ENCODE peak calls at places on chromosomes 16 and 17, in seven cellular contexts. One of them, this sample, is unnamed.

GRCh38 chr17:38883592-38884526 is 14.0 kb downstream of the LASP1 start:
- DNase-seq in GM18507: no peak
- DNase-seq in sciatic nerve: no peak
- DNase-seq in WTC11: no peak
- DNase-seq in stimulated activated CD8-positive, alpha-beta memory T cell treated with anti-CD3 and anti-CD28 coated beads, Interleukin-15, amount 100 ng/mL, for 48 hours: no peak
- DNase-seq in RWPE1: no peak
- DNase-seq in heart left ventricle: no peak
- DNase-seq in this sample: no peak

GRCh38 chr16:22816475-22816874 is 2.5 kb downstream of the HS3ST2 start:
- DNase-seq in heart left ventricle: no peak
- DNase-seq in stimulated activated CD8-positive, alpha-beta memory T cell treated with anti-CD3 and anti-CD28 coated beads, Interleukin-15, amount 100 ng/mL, for 48 hours: no peak
- DNase-seq in sciatic nerve: no peak
- DNase-seq in WTC11: no peak
- DNase-seq in GM18507: no peak
- DNase-seq in RWPE1: peak; percentile 49
- DNase-seq in this sample: no peak

GRCh38 chr16:21260870-21261791 is 17.0 kb downstream of the CRYM start:
- DNase-seq in stimulated activated CD8-positive, alpha-beta memory T cell treated with anti-CD3 and anti-CD28 coated beads, Interleukin-15, amount 100 ng/mL, for 48 hours: no peak
- DNase-seq in RWPE1: peak; percentile 91
- DNase-seq in sciatic nerve: no peak
- DNase-seq in heart left ventricle: peak; percentile 73
- DNase-seq in GM18507: no peak
- DNase-seq in WTC11: no peak
- DNase-seq in this sample: no peak

GRCh38 chr17:17141860-17142552 is 64.1 kb downstream of the PLD6 start:
- DNase-seq in WTC11: peak; percentile 77
- DNase-seq in sciatic nerve: peak; percentile 76
- DNase-seq in GM18507: peak; percentile 30
- DNase-seq in stimulated activated CD8-positive, alpha-beta memory T cell treated with anti-CD3 and anti-CD28 coated beads, Interleukin-15, amount 100 ng/mL, for 48 hours: no peak
- DNase-seq in RWPE1: no peak
- DNase-seq in heart left ventricle: no peak
- DNase-seq in this sample: no peak

GRCh38 chr17:37212184-37212583 is 163.6 kb upstream of the C17orf78 start:
- DNase-seq in stimulated activated CD8-positive, alpha-beta memory T cell treated with anti-CD3 and anti-CD28 coated beads, Interleukin-15, amount 100 ng/mL, for 48 hours: no peak
- DNase-seq in WTC11: no peak
- DNase-seq in RWPE1: no peak
- DNase-seq in GM18507: no peak
- DNase-seq in sciatic nerve: no peak
- DNase-seq in heart left ventricle: no peak
- DNase-seq in this sample: no peak

GRCh38 chr16:84511180-84511800 is 6.8 kb upstream of the MEAK7 start:
- DNase-seq in stimulated activated CD8-positive, alpha-beta memory T cell treated with anti-CD3 and anti-CD28 coated beads, Interleukin-15, amount 100 ng/mL, for 48 hours: peak; percentile 63
- DNase-seq in RWPE1: peak; percentile 79
- DNase-seq in WTC11: peak; percentile 83
- DNase-seq in sciatic nerve: peak; percentile 93
- DNase-seq in heart left ventricle: peak; percentile 74
- DNase-seq in GM18507: no peak
- DNase-seq in this sample: peak; percentile 94

GRCh38 chr17:4444782-4445473 is 11.2 kb downstream of the SPNS3 start:
- DNase-seq in stimulated activated CD8-positive, alpha-beta memory T cell treated with anti-CD3 and anti-CD28 coated beads, Interleukin-15, amount 100 ng/mL, for 48 hours: no peak
- DNase-seq in GM18507: no peak
- DNase-seq in WTC11: no peak
- DNase-seq in RWPE1: no peak
- DNase-seq in heart left ventricle: peak; percentile 88
- DNase-seq in sciatic nerve: no peak
- DNase-seq in this sample: no peak

GRCh38 chr17:1371893-1372590 is 28.0 kb downstream of the YWHAE start:
- DNase-seq in sciatic nerve: no peak
- DNase-seq in stimulated activated CD8-positive, alpha-beta memory T cell treated with anti-CD3 and anti-CD28 coated beads, Interleukin-15, amount 100 ng/mL, for 48 hours: no peak
- DNase-seq in RWPE1: no peak
- DNase-seq in GM18507: no peak
- DNase-seq in WTC11: no peak
- DNase-seq in heart left ventricle: no peak
- DNase-seq in this sample: no peak

GRCh38 chr17:1606352-1606985 is 22.2 kb downstream of the SLC43A2 start:
- DNase-seq in sciatic nerve: no peak
- DNase-seq in WTC11: no peak
- DNase-seq in stimulated activated CD8-positive, alpha-beta memory T cell treated with anti-CD3 and anti-CD28 coated beads, Interleukin-15, amount 100 ng/mL, for 48 hours: peak; percentile 30
- DNase-seq in GM18507: no peak
- DNase-seq in RWPE1: no peak
- DNase-seq in heart left ventricle: no peak
- DNase-seq in this sample: no peak

GRCh38 chr16:84729716-84730320 is 30.0 kb downstream of the USP10 start:
- DNase-seq in WTC11: no peak
- DNase-seq in GM18507: no peak
- DNase-seq in stimulated activated CD8-positive, alpha-beta memory T cell treated with anti-CD3 and anti-CD28 coated beads, Interleukin-15, amount 100 ng/mL, for 48 hours: no peak
- DNase-seq in RWPE1: no peak
- DNase-seq in sciatic nerve: no peak
- DNase-seq in heart left ventricle: no peak
- DNase-seq in this sample: no peak

GRCh38 chr17:4394208-4395110 is 28.0 kb upstream of the UBE2G1 start:
- DNase-seq in sciatic nerve: no peak
- DNase-seq in heart left ventricle: no peak
- DNase-seq in WTC11: no peak
- DNase-seq in RWPE1: peak; percentile 71
- DNase-seq in GM18507: no peak
- DNase-seq in stimulated activated CD8-positive, alpha-beta memory T cell treated with anti-CD3 and anti-CD28 coated beads, Interleukin-15, amount 100 ng/mL, for 48 hours: no peak
- DNase-seq in this sample: no peak

GRCh38 chr16:30948956-30949654 is at the start of gene ORAI3:
- DNase-seq in sciatic nerve: peak; percentile 90
- DNase-seq in heart left ventricle: peak; percentile 86
- DNase-seq in WTC11: peak; percentile 69
- DNase-seq in stimulated activated CD8-positive, alpha-beta memory T cell treated with anti-CD3 and anti-CD28 coated beads, Interleukin-15, amount 100 ng/mL, for 48 hours: no peak
- DNase-seq in RWPE1: peak; percentile 48
- DNase-seq in GM18507: peak; percentile 59
- DNase-seq in this sample: no peak

GRCh38 chr17:18041776-18042175 is 2.6 kb downstream of the GID4 start:
- DNase-seq in WTC11: no peak
- DNase-seq in GM18507: no peak
- DNase-seq in heart left ventricle: no peak
- DNase-seq in RWPE1: peak; percentile 30
- DNase-seq in sciatic nerve: no peak
- DNase-seq in stimulated activated CD8-positive, alpha-beta memory T cell treated with anti-CD3 and anti-CD28 coated beads, Interleukin-15, amount 100 ng/mL, for 48 hours: no peak
- DNase-seq in this sample: no peak

GRCh38 chr16:25896412-25896811 is 204.7 kb downstream of the HS3ST4 start:
- DNase-seq in GM18507: no peak
- DNase-seq in RWPE1: no peak
- DNase-seq in sciatic nerve: no peak
- DNase-seq in stimulated activated CD8-positive, alpha-beta memory T cell treated with anti-CD3 and anti-CD28 coated beads, Interleukin-15, amount 100 ng/mL, for 48 hours: no peak
- DNase-seq in heart left ventricle: no peak
- DNase-seq in WTC11: no peak
- DNase-seq in this sample: no peak

GRCh38 chr17:16997514-16998429 is 25.9 kb upstream of the TNFRSF13B start:
- DNase-seq in WTC11: no peak
- DNase-seq in GM18507: no peak
- DNase-seq in heart left ventricle: no peak
- DNase-seq in RWPE1: no peak
- DNase-seq in stimulated activated CD8-positive, alpha-beta memory T cell treated with anti-CD3 and anti-CD28 coated beads, Interleukin-15, amount 100 ng/mL, for 48 hours: no peak
- DNase-seq in sciatic nerve: no peak
- DNase-seq in this sample: no peak

GRCh38 chr17:42553161-42553818 is 567 bp downstream of the HSD17B1 start:
- DNase-seq in WTC11: peak; percentile 58
- DNase-seq in stimulated activated CD8-positive, alpha-beta memory T cell treated with anti-CD3 and anti-CD28 coated beads, Interleukin-15, amount 100 ng/mL, for 48 hours: no peak
- DNase-seq in RWPE1: no peak
- DNase-seq in GM18507: no peak
- DNase-seq in sciatic nerve: no peak
- DNase-seq in heart left ventricle: no peak
- DNase-seq in this sample: no peak

GRCh38 chr17:50259484-50260324 is 14.6 kb upstream of the TMEM92 start:
- DNase-seq in heart left ventricle: no peak
- DNase-seq in RWPE1: no peak
- DNase-seq in sciatic nerve: peak; percentile 68
- DNase-seq in stimulated activated CD8-positive, alpha-beta memory T cell treated with anti-CD3 and anti-CD28 coated beads, Interleukin-15, amount 100 ng/mL, for 48 hours: no peak
- DNase-seq in WTC11: no peak
- DNase-seq in GM18507: no peak
- DNase-seq in this sample: peak; percentile 71

GRCh38 chr16:49810769-49811315 is 45.1 kb downstream of the ZNF423 start:
- DNase-seq in GM18507: no peak
- DNase-seq in RWPE1: no peak
- DNase-seq in stimulated activated CD8-positive, alpha-beta memory T cell treated with anti-CD3 and anti-CD28 coated beads, Interleukin-15, amount 100 ng/mL, for 48 hours: no peak
- DNase-seq in heart left ventricle: no peak
- DNase-seq in sciatic nerve: no peak
- DNase-seq in WTC11: no peak
- DNase-seq in this sample: no peak

GRCh38 chr17:67602439-67602838 is 115.3 kb upstream of the NOL11 start:
- DNase-seq in sciatic nerve: no peak
- DNase-seq in heart left ventricle: no peak
- DNase-seq in RWPE1: no peak
- DNase-seq in WTC11: no peak
- DNase-seq in GM18507: no peak
- DNase-seq in stimulated activated CD8-positive, alpha-beta memory T cell treated with anti-CD3 and anti-CD28 coated beads, Interleukin-15, amount 100 ng/mL, for 48 hours: no peak
- DNase-seq in this sample: peak; percentile 8

GRCh38 chr17:45307290-45308015 is 9.4 kb downstream of the MAP3K14 start:
- DNase-seq in WTC11: no peak
- DNase-seq in stimulated activated CD8-positive, alpha-beta memory T cell treated with anti-CD3 and anti-CD28 coated beads, Interleukin-15, amount 100 ng/mL, for 48 hours: peak; percentile 59
- DNase-seq in RWPE1: peak; percentile 68
- DNase-seq in heart left ventricle: no peak
- DNase-seq in GM18507: no peak
- DNase-seq in sciatic nerve: no peak
- DNase-seq in this sample: no peak

GRCh38 chr16:14405611-14406537 is 224.2 kb downstream of the PARN start:
- DNase-seq in stimulated activated CD8-positive, alpha-beta memory T cell treated with anti-CD3 and anti-CD28 coated beads, Interleukin-15, amount 100 ng/mL, for 48 hours: peak; percentile 11
- DNase-seq in sciatic nerve: no peak
- DNase-seq in heart left ventricle: no peak
- DNase-seq in GM18507: peak; percentile 36
- DNase-seq in RWPE1: peak; percentile 40
- DNase-seq in WTC11: peak; percentile 96
- DNase-seq in this sample: no peak

GRCh38 chr17:45261577-45262515 is at the start of gene SPATA32:
- DNase-seq in sciatic nerve: peak; percentile 74
- DNase-seq in stimulated activated CD8-positive, alpha-beta memory T cell treated with anti-CD3 and anti-CD28 coated beads, Interleukin-15, amount 100 ng/mL, for 48 hours: peak; percentile 64
- DNase-seq in RWPE1: no peak
- DNase-seq in heart left ventricle: peak; percentile 70
- DNase-seq in GM18507: peak; percentile 46
- DNase-seq in WTC11: peak; percentile 73
- DNase-seq in this sample: no peak

GRCh38 chr16:74225278-74225677 is 71.3 kb upstream of the PSMD7 start:
- DNase-seq in stimulated activated CD8-positive, alpha-beta memory T cell treated with anti-CD3 and anti-CD28 coated beads, Interleukin-15, amount 100 ng/mL, for 48 hours: no peak
- DNase-seq in WTC11: no peak
- DNase-seq in RWPE1: no peak
- DNase-seq in sciatic nerve: no peak
- DNase-seq in GM18507: no peak
- DNase-seq in heart left ventricle: no peak
- DNase-seq in this sample: no peak

GRCh38 chr17:72270530-72270929 is 149.7 kb downstream of the SOX9 start:
- DNase-seq in stimulated activated CD8-positive, alpha-beta memory T cell treated with anti-CD3 and anti-CD28 coated beads, Interleukin-15, amount 100 ng/mL, for 48 hours: no peak
- DNase-seq in heart left ventricle: no peak
- DNase-seq in sciatic nerve: peak; percentile 90
- DNase-seq in WTC11: no peak
- DNase-seq in RWPE1: no peak
- DNase-seq in GM18507: no peak
- DNase-seq in this sample: no peak

GRCh38 chr16:66549284-66550131 is at the start of gene TK2:
- DNase-seq in sciatic nerve: peak; percentile 81
- DNase-seq in GM18507: no peak
- DNase-seq in stimulated activated CD8-positive, alpha-beta memory T cell treated with anti-CD3 and anti-CD28 coated beads, Interleukin-15, amount 100 ng/mL, for 48 hours: peak; percentile 73
- DNase-seq in heart left ventricle: peak; percentile 79
- DNase-seq in RWPE1: peak; percentile 65
- DNase-seq in WTC11: peak; percentile 72
- DNase-seq in this sample: no peak

GRCh38 chr17:49901460-49902331 is 53.8 kb upstream of the TAC4 start:
- DNase-seq in sciatic nerve: no peak
- DNase-seq in WTC11: no peak
- DNase-seq in heart left ventricle: no peak
- DNase-seq in GM18507: no peak
- DNase-seq in RWPE1: peak; percentile 65
- DNase-seq in stimulated activated CD8-positive, alpha-beta memory T cell treated with anti-CD3 and anti-CD28 coated beads, Interleukin-15, amount 100 ng/mL, for 48 hours: no peak
- DNase-seq in this sample: no peak

GRCh38 chr17:62562656-62563055 is 64.8 kb upstream of the MRC2 start:
- DNase-seq in WTC11: no peak
- DNase-seq in sciatic nerve: no peak
- DNase-seq in stimulated activated CD8-positive, alpha-beta memory T cell treated with anti-CD3 and anti-CD28 coated beads, Interleukin-15, amount 100 ng/mL, for 48 hours: no peak
- DNase-seq in RWPE1: no peak
- DNase-seq in heart left ventricle: no peak
- DNase-seq in GM18507: no peak
- DNase-seq in this sample: no peak

GRCh38 chr17:31095239-31096105 is 695 bp downstream of the NF1 start:
- DNase-seq in sciatic nerve: peak; percentile 79
- DNase-seq in WTC11: peak; percentile 80
- DNase-seq in heart left ventricle: peak; percentile 51
- DNase-seq in RWPE1: peak; percentile 39
- DNase-seq in GM18507: peak; percentile 15
- DNase-seq in stimulated activated CD8-positive, alpha-beta memory T cell treated with anti-CD3 and anti-CD28 coated beads, Interleukin-15, amount 100 ng/mL, for 48 hours: no peak
- DNase-seq in this sample: no peak

GRCh38 chr16:57256601-57257395 is 11.7 kb downstream of the ARL2BP start:
- DNase-seq in stimulated activated CD8-positive, alpha-beta memory T cell treated with anti-CD3 and anti-CD28 coated beads, Interleukin-15, amount 100 ng/mL, for 48 hours: no peak
- DNase-seq in GM18507: no peak
- DNase-seq in WTC11: no peak
- DNase-seq in heart left ventricle: no peak
- DNase-seq in sciatic nerve: peak; percentile 51
- DNase-seq in RWPE1: no peak
- DNase-seq in this sample: peak; percentile 86

This sample was measured in mesenteric fat pad.